ENCODE peak calls at places on chromosomes 2 and 18, in six cellular contexts. N is PC-9, O is AG04450, J is Panc1, B is DND-41, K is vagina. T is an unnamed sample.

GRCh38 chr2:177239934-177240600 is 24.5 kb downstream of the NFE2L2 start:
- DNase-seq in N (peak), O (no peak), J (peak), B (no peak), K (no peak), T (peak)

GRCh38 chr2:9998916-9999654 is 44.3 kb upstream of the KLF11 start:
- DNase-seq in N (no peak), O (no peak), J (no peak), B (no peak), K (no peak), T (no peak)

GRCh38 chr2:128326296-128326790 is 7.7 kb upstream of the HS6ST1 start:
- DNase-seq in N (no peak), O (no peak), J (no peak), B (peak), K (peak), T (no peak)

GRCh38 chr18:43805646-43806194 is 528.4 kb upstream of the SYT4 start:
- DNase-seq in N (no peak), O (no peak), J (no peak), B (no peak), K (no peak), T (no peak)

GRCh38 chr18:75109001-75109400 is 99.9 kb downstream of the PTGR3 start:
- DNase-seq in N (no peak), O (no peak), J (no peak), B (no peak), K (peak), T (no peak)

GRCh38 chr2:32937602-32938450 is 8.9 kb upstream of the LTBP1 start:
- DNase-seq in N (peak), O (no peak), J (no peak), B (no peak), K (peak), T (no peak)

GRCh38 chr2:141386168-141386567 is 744.6 kb downstream of the LRP1B start:
- DNase-seq in N (no peak), O (no peak), J (no peak), B (no peak), K (no peak), T (no peak)

GRCh38 chr2:21438949-21439348 is 315.2 kb downstream of the TDRD15 start:
- DNase-seq in N (peak), O (peak), J (no peak), B (no peak), K (no peak), T (no peak)

GRCh38 chr2:235749121-235749780 is 255.4 kb downstream of the AGAP1 start:
- DNase-seq in N (no peak), O (peak), J (no peak), B (no peak), K (no peak), T (no peak)

GRCh38 chr2:133667085-133667484 is 98.8 kb upstream of the NCKAP5 start:
- DNase-seq in N (no peak), O (no peak), J (no peak), B (no peak), K (no peak), T (no peak)

GRCh38 chr18:55265130-55265675 is 305.9 kb upstream of the CCDC68 start:
- DNase-seq in N (no peak), O (no peak), J (no peak), B (no peak), K (no peak), T (no peak)

GRCh38 chr2:165745916-165746315 is 48.1 kb downstream of the GALNT3 start:
- DNase-seq in N (peak), O (no peak), J (no peak), B (no peak), K (no peak), T (no peak)

GRCh38 chr2:155748126-155748525 is 584.4 kb downstream of the NR4A2 start:
- DNase-seq in N (no peak), O (no peak), J (no peak), B (no peak), K (no peak), T (no peak)

GRCh38 chr2:115574667-115575066 is 1132.2 kb downstream of the DPP10 start:
- DNase-seq in N (no peak), O (no peak), J (no peak), B (no peak), K (no peak), T (no peak)

GRCh38 chr2:3522851-3523481 is 3.6 kb upstream of the ADI1 start:
- DNase-seq in N (no peak), O (no peak), J (no peak), B (no peak), K (no peak), T (no peak)

GRCh38 chr2:64649626-64650025 is 4.1 kb downstream of the SERTAD2 start:
- DNase-seq in N (peak), O (no peak), J (no peak), B (no peak), K (no peak), T (no peak)

GRCh38 chr2:234952270-234953115 is 676 bp downstream of the SH3BP4 start:
- DNase-seq in N (no peak), O (no peak), J (no peak), B (no peak), K (no peak), T (no peak)

GRCh38 chr2:229514318-229514717 is 200.0 kb downstream of the DNER start:
- DNase-seq in N (no peak), O (no peak), J (no peak), B (no peak), K (no peak), T (no peak)

GRCh38 chr2:237231593-237231992 is 145.9 kb downstream of the COPS8 start:
- DNase-seq in N (no peak), O (no peak), J (no peak), B (no peak), K (peak), T (no peak)

GRCh38 chr2:28600176-28600575 is 104.3 kb downstream of the PLB1 start:
- DNase-seq in N (no peak), O (no peak), J (no peak), B (no peak), K (no peak), T (no peak)

GRCh38 chr2:160278889-160279196 is 78.8 kb upstream of the ITGB6 start:
- DNase-seq in N (no peak), O (no peak), J (no peak), B (no peak), K (no peak), T (no peak)

GRCh38 chr18:12883003-12883683 is 894 bp downstream of the PTPN2 start:
- DNase-seq in N (no peak), O (no peak), J (no peak), B (peak), K (peak), T (no peak)

GRCh38 chr2:192354512-192355244 is 159.9 kb upstream of the TMEFF2 start:
- DNase-seq in N (no peak), O (no peak), J (no peak), B (no peak), K (no peak), T (no peak)

GRCh38 chr2:240249423-240250149 is 109.1 kb upstream of the OTOS start:
- DNase-seq in N (peak), O (no peak), J (no peak), B (no peak), K (peak), T (no peak)

GRCh38 chr2:10407841-10408648 is 40.1 kb downstream of the ODC1 start:
- DNase-seq in N (peak), O (no peak), J (peak), B (no peak), K (peak), T (peak)

GRCh38 chr2:196420143-196420542 is 219.4 kb upstream of the CCDC150 start:
- DNase-seq in N (no peak), O (no peak), J (no peak), B (no peak), K (no peak), T (no peak)

GRCh38 chr2:68766378-68766845 is 31.8 kb downstream of the ARHGAP25 start:
- DNase-seq in N (no peak), O (no peak), J (no peak), B (peak), K (no peak), T (peak)

GRCh38 chr18:69490072-69490471 is 89.4 kb downstream of the DOK6 start:
- DNase-seq in N (no peak), O (no peak), J (no peak), B (no peak), K (no peak), T (no peak)

GRCh38 chr2:18074476-18074875 is 196.0 kb downstream of the KCNS3 start:
- DNase-seq in N (no peak), O (no peak), J (no peak), B (no peak), K (no peak), T (no peak)

GRCh38 chr2:203533696-203534471 is 1.2 kb downstream of the RAPH1 start:
- DNase-seq in N (no peak), O (peak), J (peak), B (peak), K (no peak), T (no peak)

GRCh38 chr18:63823516-63824219 is 48.5 kb downstream of the SERPINB7 start:
- DNase-seq in N (no peak), O (peak), J (no peak), B (peak), K (no peak), T (no peak)

GRCh38 chr2:165952600-165953210 is 871 bp downstream of the TTC21B start:
- DNase-seq in N (no peak), O (no peak), J (no peak), B (no peak), K (no peak), T (no peak)

GRCh38 chr2:53422979-53423378 is 344.6 kb upstream of the CHAC2 start:
- DNase-seq in N (no peak), O (no peak), J (no peak), B (peak), K (no peak), T (no peak)

GRCh38 chr2:23386422-23387220 is 1.6 kb downstream of the KLHL29 start:
- DNase-seq in N (no peak), O (no peak), J (no peak), B (no peak), K (peak), T (peak)
- TF ChIP-seq CTCF in N (no peak), O (no peak), J (no peak), B (no peak), K (no peak), T (no peak)

DNA sequence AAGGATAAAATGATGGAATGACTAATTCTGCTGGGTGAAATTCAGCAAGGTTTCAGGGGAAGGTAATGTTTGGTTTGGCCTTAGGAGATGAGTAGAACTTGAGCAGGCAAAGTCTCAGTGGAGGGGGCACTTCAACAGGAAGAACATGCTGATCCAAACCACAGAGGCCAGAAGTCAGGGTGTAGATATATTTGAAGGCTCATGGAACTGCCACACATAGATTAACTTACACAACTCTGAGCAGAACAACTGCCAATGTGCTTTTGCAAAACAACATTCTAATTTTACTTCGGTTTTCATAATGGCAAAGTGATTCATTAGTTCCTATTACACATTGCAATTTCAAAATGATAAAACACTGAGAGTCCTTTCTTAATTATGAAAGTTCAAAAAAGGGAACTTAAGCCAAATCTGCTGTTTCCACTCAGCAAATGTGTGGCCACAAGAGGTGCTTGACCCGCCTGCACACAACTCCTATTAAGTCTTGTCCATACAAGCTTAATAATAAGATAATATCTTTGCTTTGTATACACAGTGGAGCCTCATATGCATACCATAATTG is 284.8 kb downstream of the MREG start:
- DNase-seq in N (peak), O (peak), J (no peak), B (no peak), K (no peak), T (no peak)
- TF ChIP-seq CTCF in N (no peak), O (peak), J (no peak), B (no peak), K (no peak), T (no peak)

DNA sequence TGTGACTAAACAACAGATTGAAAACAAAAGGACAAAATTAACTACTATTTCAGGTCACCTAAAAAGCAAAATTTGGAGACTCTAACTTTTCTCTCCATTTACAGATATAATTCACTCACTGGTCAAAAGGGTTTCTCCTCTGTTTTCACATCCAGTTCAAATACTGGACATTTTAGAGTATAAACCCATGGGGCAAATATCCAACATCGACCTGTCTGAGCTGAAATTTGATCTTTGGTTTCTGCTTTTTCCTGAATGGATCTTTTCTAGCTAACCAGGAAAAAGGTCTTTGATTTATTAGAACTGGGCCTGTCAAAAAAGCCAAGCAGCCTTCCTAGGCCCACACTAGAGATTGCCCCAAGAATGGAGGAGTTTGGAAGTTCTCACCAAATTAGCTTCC is 69.3 kb upstream of the SATB2 start:
- DNase-seq in N (no peak), O (no peak), J (no peak), B (no peak), K (no peak), T (no peak)
- TF ChIP-seq CTCF in N (no peak), O (no peak), J (no peak), B (no peak), K (no peak), T (no peak)

GRCh38 chr2:20351555-20352229 is 1.0 kb upstream of the PUM2 start:
- DNase-seq in N (peak), O (no peak), J (no peak), B (peak), K (no peak), T (no peak)
- TF ChIP-seq CTCF in N (no peak), O (no peak), J (no peak), B (no peak), K (no peak), T (no peak)

GRCh38 chr2:66095820-66096219 is 339.1 kb upstream of the MEIS1 start:
- DNase-seq in N (no peak), O (no peak), J (no peak), B (no peak), K (no peak), T (no peak)
- TF ChIP-seq CTCF in N (no peak), O (no peak), J (no peak), B (no peak), K (no peak), T (no peak)

T was measured in CD8-positive, alpha-beta T cell.